ENCODE peak calls at places on chromosomes 16 and 17, in six cellular contexts. One of them, this sample, is unnamed. For H3K4me1, the result is how much of the 10 kb centered on the place peaks cover.

GRCh38 chr16:58458634-58459343 is 41.2 kb upstream of the NDRG4 start:
- DNase-seq in hepatocyte: no peak
- DNase-seq in prostate gland: no peak
- DNase-seq in HCT116: no peak
- DNase-seq in ovary: no peak
- DNase-seq in esophagus squamous epithelium: no peak
- DNase-seq in this sample: no peak

GRCh38 chr17:60066576-60066975 is 12.1 kb downstream of the HEATR6 start:
- DNase-seq in hepatocyte: no peak
- DNase-seq in prostate gland: no peak
- DNase-seq in HCT116: no peak
- DNase-seq in ovary: no peak
- DNase-seq in esophagus squamous epithelium: no peak
- DNase-seq in this sample: no peak

GRCh38 chr17:48624544-48625501 is 1.3 kb downstream of the HOXB9 start:
- DNase-seq in hepatocyte: peak
- DNase-seq in prostate gland: no peak
- DNase-seq in HCT116: no peak
- DNase-seq in ovary: no peak
- DNase-seq in esophagus squamous epithelium: no peak
- DNase-seq in this sample: no peak

GRCh38 chr16:64311241-64311640 is 810.6 kb downstream of the CDH11 start:
- DNase-seq in hepatocyte: no peak
- DNase-seq in prostate gland: no peak
- DNase-seq in HCT116: no peak
- DNase-seq in ovary: no peak
- DNase-seq in esophagus squamous epithelium: no peak
- DNase-seq in this sample: no peak

GRCh38 chr17:54903375-54903774 is 2.7 kb downstream of the TOM1L1 start:
- DNase-seq in hepatocyte: peak
- DNase-seq in prostate gland: peak
- DNase-seq in HCT116: no peak
- DNase-seq in ovary: peak
- DNase-seq in esophagus squamous epithelium: no peak
- DNase-seq in this sample: no peak

GRCh38 chr17:41406205-41406604 is 8.8 kb upstream of the KRT31 start:
- DNase-seq in hepatocyte: no peak
- DNase-seq in prostate gland: no peak
- DNase-seq in HCT116: no peak
- DNase-seq in ovary: no peak
- DNase-seq in esophagus squamous epithelium: no peak
- DNase-seq in this sample: no peak

GRCh38 chr17:64212122-64212521 is 50.9 kb downstream of the TEX2 start:
- DNase-seq in hepatocyte: no peak
- DNase-seq in prostate gland: no peak
- DNase-seq in HCT116: no peak
- DNase-seq in ovary: no peak
- DNase-seq in esophagus squamous epithelium: no peak
- DNase-seq in this sample: no peak

GRCh38 chr17:65131946-65132345 is 5.2 kb upstream of the RGS9 start:
- DNase-seq in hepatocyte: peak
- DNase-seq in prostate gland: no peak
- DNase-seq in HCT116: no peak
- DNase-seq in ovary: no peak
- DNase-seq in esophagus squamous epithelium: no peak
- DNase-seq in this sample: no peak

GRCh38 chr16:84864266-84864955 is 44.6 kb downstream of the CRISPLD2 start:
- DNase-seq in hepatocyte: no peak
- DNase-seq in prostate gland: no peak
- DNase-seq in HCT116: no peak
- DNase-seq in ovary: no peak
- DNase-seq in esophagus squamous epithelium: no peak
- DNase-seq in this sample: no peak

GRCh38 chr16:80971814-80972213 is 34.9 kb downstream of the CMC2 start:
- DNase-seq in hepatocyte: no peak
- DNase-seq in prostate gland: no peak
- DNase-seq in HCT116: no peak
- DNase-seq in ovary: no peak
- DNase-seq in esophagus squamous epithelium: no peak
- DNase-seq in this sample: no peak

GRCh38 chr17:17849863-17850373 is 13.1 kb upstream of the SREBF1 start:
- DNase-seq in hepatocyte: peak
- DNase-seq in prostate gland: no peak
- DNase-seq in HCT116: no peak
- DNase-seq in ovary: peak
- DNase-seq in esophagus squamous epithelium: no peak
- DNase-seq in this sample: no peak

GRCh38 chr17:13353590-13353989 is 248.1 kb downstream of the HS3ST3A1 start:
- DNase-seq in hepatocyte: peak
- DNase-seq in prostate gland: no peak
- DNase-seq in HCT116: no peak
- DNase-seq in ovary: no peak
- DNase-seq in esophagus squamous epithelium: no peak
- DNase-seq in this sample: no peak

GRCh38 chr16:66858740-66859396 is 14.7 kb downstream of the CA7 start:
- DNase-seq in hepatocyte: no peak
- DNase-seq in prostate gland: no peak
- DNase-seq in HCT116: peak
- DNase-seq in ovary: no peak
- DNase-seq in esophagus squamous epithelium: no peak
- DNase-seq in this sample: no peak

GRCh38 chr16:86432691-86433090 is 77.6 kb upstream of the FOXF1 start:
- DNase-seq in hepatocyte: peak
- DNase-seq in prostate gland: no peak
- DNase-seq in HCT116: no peak
- DNase-seq in ovary: no peak
- DNase-seq in esophagus squamous epithelium: no peak
- DNase-seq in this sample: no peak

GRCh38 chr17:27994586-27994985 is 47.9 kb upstream of the NLK start:
- DNase-seq in hepatocyte: no peak
- DNase-seq in prostate gland: no peak
- DNase-seq in HCT116: no peak
- DNase-seq in ovary: no peak
- DNase-seq in esophagus squamous epithelium: no peak
- DNase-seq in this sample: no peak

GRCh38 chr17:65538679-65539529 is 22.5 kb downstream of the AXIN2 start:
- DNase-seq in hepatocyte: no peak
- DNase-seq in prostate gland: no peak
- DNase-seq in HCT116: no peak
- DNase-seq in ovary: no peak
- DNase-seq in esophagus squamous epithelium: no peak
- DNase-seq in this sample: no peak

GRCh38 chr17:37700881-37701280 is 44.0 kb downstream of the HNF1B start:
- DNase-seq in hepatocyte: no peak
- DNase-seq in prostate gland: no peak
- DNase-seq in HCT116: no peak
- DNase-seq in ovary: no peak
- DNase-seq in esophagus squamous epithelium: no peak
- DNase-seq in this sample: no peak

GRCh38 chr16:21076186-21076883 is 74.3 kb downstream of the DNAH3 start:
- DNase-seq in hepatocyte: peak
- DNase-seq in prostate gland: no peak
- DNase-seq in HCT116: no peak
- DNase-seq in ovary: no peak
- DNase-seq in esophagus squamous epithelium: no peak
- DNase-seq in this sample: no peak

GRCh38 chr16:66481081-66481942 is 54.2 kb downstream of the BEAN1 start:
- DNase-seq in hepatocyte: no peak
- DNase-seq in prostate gland: no peak
- DNase-seq in HCT116: no peak
- DNase-seq in ovary: no peak
- DNase-seq in esophagus squamous epithelium: no peak
- DNase-seq in this sample: no peak

GRCh38 chr17:58764373-58764772 is 8.7 kb downstream of the PPM1E start:
- DNase-seq in hepatocyte: no peak
- DNase-seq in prostate gland: no peak
- DNase-seq in HCT116: no peak
- DNase-seq in ovary: no peak
- DNase-seq in esophagus squamous epithelium: no peak
- DNase-seq in this sample: no peak

GRCh38 chr17:79077587-79077986 is 3.0 kb downstream of the ENGASE start:
- DNase-seq in hepatocyte: no peak
- DNase-seq in prostate gland: no peak
- DNase-seq in HCT116: no peak
- DNase-seq in ovary: no peak
- DNase-seq in esophagus squamous epithelium: no peak
- DNase-seq in this sample: no peak

GRCh38 chr17:2187758-2188157 is 115.8 kb downstream of the SMG6 start:
- DNase-seq in hepatocyte: no peak
- DNase-seq in prostate gland: no peak
- DNase-seq in HCT116: no peak
- DNase-seq in ovary: peak
- DNase-seq in esophagus squamous epithelium: no peak
- DNase-seq in this sample: no peak

GRCh38 chr17:2191785-2192184 is 111.8 kb downstream of the SMG6 start:
- DNase-seq in hepatocyte: no peak
- DNase-seq in prostate gland: no peak
- DNase-seq in HCT116: no peak
- DNase-seq in ovary: peak
- DNase-seq in esophagus squamous epithelium: no peak
- DNase-seq in this sample: no peak

GRCh38 chr17:2191227-2191626 is 112.4 kb downstream of the SMG6 start:
- DNase-seq in hepatocyte: no peak
- DNase-seq in prostate gland: no peak
- DNase-seq in HCT116: no peak
- DNase-seq in ovary: peak
- DNase-seq in esophagus squamous epithelium: no peak
- DNase-seq in this sample: no peak

GRCh38 chr17:2189231-2189630 is 114.4 kb downstream of the SMG6 start:
- DNase-seq in hepatocyte: no peak
- DNase-seq in prostate gland: no peak
- DNase-seq in HCT116: no peak
- DNase-seq in ovary: peak
- DNase-seq in esophagus squamous epithelium: no peak
- DNase-seq in this sample: no peak

GRCh38 chr17:2190014-2190413 is 113.6 kb downstream of the SMG6 start:
- DNase-seq in hepatocyte: no peak
- DNase-seq in prostate gland: no peak
- DNase-seq in HCT116: no peak
- DNase-seq in ovary: peak
- DNase-seq in esophagus squamous epithelium: no peak
- DNase-seq in this sample: no peak
- H3K4me1 ChIP-seq in hepatocyte: under half
- H3K4me1 ChIP-seq in prostate gland: under half
- H3K4me1 ChIP-seq in HCT116: under half
- H3K4me1 ChIP-seq in ovary: under half
- H3K4me1 ChIP-seq in esophagus squamous epithelium: under half
- H3K4me1 ChIP-seq in this sample: under half

GRCh38 chr16:89574681-89575246 is 794 bp upstream of the CPNE7 start:
- DNase-seq in hepatocyte: peak
- DNase-seq in prostate gland: no peak
- DNase-seq in HCT116: peak
- DNase-seq in ovary: no peak
- DNase-seq in esophagus squamous epithelium: no peak
- DNase-seq in this sample: no peak
- H3K4me3 ChIP-seq in hepatocyte: peak
- H3K4me3 ChIP-seq in prostate gland: no peak
- H3K4me3 ChIP-seq in HCT116: peak
- H3K4me3 ChIP-seq in ovary: no peak
- H3K4me3 ChIP-seq in esophagus squamous epithelium: peak
- H3K4me3 ChIP-seq in this sample: peak

DNA sequence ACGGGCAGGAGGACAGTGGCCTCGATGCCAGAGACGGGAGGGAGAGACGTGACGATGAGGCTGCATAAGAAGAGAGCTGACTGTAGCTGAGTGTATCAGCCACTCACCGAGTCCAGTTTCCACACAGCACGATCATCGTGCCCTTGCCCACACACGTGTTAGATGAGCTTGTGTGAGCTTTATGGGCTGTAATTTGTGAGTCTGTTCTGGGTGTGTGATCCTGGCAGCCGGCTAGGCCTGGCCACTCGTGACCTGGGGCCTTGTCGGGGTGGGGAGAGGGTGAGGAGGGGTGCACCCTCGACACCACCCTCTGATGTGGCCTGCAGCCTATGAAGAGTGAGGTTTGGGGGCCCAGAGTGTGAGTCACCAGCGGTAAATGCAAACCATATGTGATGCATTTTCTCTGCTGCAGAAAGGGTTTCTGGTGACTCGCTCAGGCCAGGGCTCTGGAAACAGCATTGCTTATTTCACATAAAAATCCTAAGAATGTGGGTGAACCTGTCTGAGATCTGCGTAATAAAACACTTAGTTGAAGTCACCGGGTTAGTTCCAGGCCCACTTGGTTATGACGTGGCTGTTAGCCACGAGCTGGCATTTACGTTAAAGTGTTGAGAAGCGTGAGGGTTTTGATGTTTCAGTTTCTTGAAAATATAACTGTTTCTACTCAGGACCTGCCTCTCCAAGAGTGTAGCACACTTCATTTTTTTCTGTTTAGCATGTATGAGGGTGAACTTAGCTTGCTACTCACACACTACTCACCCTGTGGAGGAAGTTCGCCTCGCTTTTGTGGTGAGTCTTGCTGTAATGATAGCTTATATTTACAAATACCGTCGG is 4.2 kb downstream of the METRNL start:
- DNase-seq in hepatocyte: peak
- DNase-seq in prostate gland: no peak
- DNase-seq in HCT116: no peak
- DNase-seq in ovary: peak
- DNase-seq in esophagus squamous epithelium: no peak
- DNase-seq in this sample: no peak
- H3K4me1 ChIP-seq in hepatocyte: half or more
- H3K4me1 ChIP-seq in prostate gland: under half
- H3K4me1 ChIP-seq in HCT116: under half
- H3K4me1 ChIP-seq in ovary: under half
- H3K4me1 ChIP-seq in esophagus squamous epithelium: half or more
- H3K4me1 ChIP-seq in this sample: half or more

GRCh38 chr17:50763716-50764450 is 3.4 kb downstream of the ANKRD40CL start:
- DNase-seq in hepatocyte: peak
- DNase-seq in prostate gland: peak
- DNase-seq in HCT116: no peak
- DNase-seq in ovary: no peak
- DNase-seq in esophagus squamous epithelium: no peak
- DNase-seq in this sample: no peak
- H3K4me3 ChIP-seq in hepatocyte: no peak
- H3K4me3 ChIP-seq in prostate gland: no peak
- H3K4me3 ChIP-seq in HCT116: no peak
- H3K4me3 ChIP-seq in ovary: no peak
- H3K4me3 ChIP-seq in esophagus squamous epithelium: no peak
- H3K4me3 ChIP-seq in this sample: no peak

GRCh38 chr16:89435051-89435450 is 55.3 kb downstream of the ANKRD11 start:
- DNase-seq in hepatocyte: no peak
- DNase-seq in prostate gland: no peak
- DNase-seq in HCT116: no peak
- DNase-seq in ovary: no peak
- DNase-seq in esophagus squamous epithelium: no peak
- DNase-seq in this sample: no peak
- H3K4me1 ChIP-seq in hepatocyte: under half
- H3K4me1 ChIP-seq in prostate gland: under half
- H3K4me1 ChIP-seq in HCT116: under half
- H3K4me1 ChIP-seq in ovary: under half
- H3K4me1 ChIP-seq in esophagus squamous epithelium: under half
- H3K4me1 ChIP-seq in this sample: under half

This sample was measured in thoracic aorta.